ENCODE peak calls at places on chromosomes 6 and 20, in eight cellular contexts. A is islet precursor cell, T is omental fat pad, M is iPS DF 19.7, U is WTC11, B is amniotic epithelial cell, K is transverse colon, D is midbrain. R is an unnamed sample.

GRCh38 chr6:71489736-71490135 is 201.1 kb downstream of the OGFRL1 start:
- DNase-seq in A (peak; percentile 95), T (no peak), M (peak; percentile 33), U (peak; percentile 11), B (peak; percentile 98), K (no peak), D (no peak), R (no peak)

GRCh38 chr6:90083891-90084290 is 189.6 kb downstream of the GJA10 start:
- DNase-seq in A (no peak), T (no peak), M (no peak), U (no peak), B (no peak), K (no peak), D (no peak), R (no peak)

GRCh38 chr20:18577942-18578341 is 9.9 kb upstream of the DTD1 start:
- DNase-seq in A (no peak), T (no peak), M (no peak), U (no peak), B (no peak), K (no peak), D (no peak), R (no peak)

GRCh38 chr6:37967651-37968050 is 148.1 kb downstream of the ZFAND3 start:
- DNase-seq in A (no peak), T (no peak), M (no peak), U (no peak), B (no peak), K (no peak), D (no peak), R (no peak)

GRCh38 chr6:37956711-37957110 is 137.2 kb downstream of the ZFAND3 start:
- DNase-seq in A (no peak), T (no peak), M (no peak), U (no peak), B (no peak), K (no peak), D (no peak), R (no peak)

GRCh38 chr6:105886066-105886811 is 199.9 kb upstream of the PRDM1 start:
- DNase-seq in A (no peak), T (no peak), M (no peak), U (no peak), B (no peak), K (no peak), D (no peak), R (no peak)

GRCh38 chr6:166810864-166811263 is 145.5 kb downstream of the RNASET2 start:
- DNase-seq in A (no peak), T (no peak), M (no peak), U (no peak), B (no peak), K (no peak), D (no peak), R (no peak)

GRCh38 chr20:40192083-40192482 is 497.0 kb downstream of the MAFB start:
- DNase-seq in A (peak; percentile 55), T (no peak), M (no peak), U (no peak), B (no peak), K (no peak), D (no peak), R (no peak)

GRCh38 chr6:66861007-66861541 is 1154.0 kb upstream of the EYS start:
- DNase-seq in A (no peak), T (no peak), M (no peak), U (no peak), B (no peak), K (no peak), D (no peak), R (no peak)

GRCh38 chr6:137202078-137202477 is 17.1 kb downstream of the IFNGR1 start:
- DNase-seq in A (no peak), T (no peak), M (no peak), U (no peak), B (peak; percentile 17), K (no peak), D (peak; percentile 71), R (no peak)

GRCh38 chr6:145705561-145705960 is 29.8 kb downstream of the EPM2A start:
- DNase-seq in A (no peak), T (no peak), M (no peak), U (no peak), B (peak; percentile 75), K (no peak), D (no peak), R (no peak)

GRCh38 chr6:17167327-17167979 is 65.6 kb downstream of the STMND1 start:
- DNase-seq in A (peak; percentile 89), T (no peak), M (peak; percentile 63), U (peak; percentile 66), B (peak; percentile 17), K (peak; percentile 41), D (peak; percentile 23), R (no peak)

GRCh38 chr6:73608761-73609160 is 45.0 kb downstream of the SLC17A5 start:
- DNase-seq in A (no peak), T (no peak), M (no peak), U (no peak), B (no peak), K (no peak), D (no peak), R (no peak)

GRCh38 chr6:143675327-143675900 is 2.4 kb upstream of the PHACTR2 start:
- DNase-seq in A (no peak), T (no peak), M (no peak), U (no peak), B (no peak), K (no peak), D (no peak), R (no peak)

GRCh38 chr20:25308671-25309394 is 60.9 kb downstream of the PYGB start:
- DNase-seq in A (no peak), T (no peak), M (no peak), U (no peak), B (peak; percentile 86), K (no peak), D (no peak), R (no peak)

GRCh38 chr6:32845381-32845884 is 1.6 kb upstream of the PSMB8 start:
- DNase-seq in A (no peak), T (no peak), M (no peak), U (no peak), B (no peak), K (peak; percentile 45), D (peak; percentile 2), R (no peak)

GRCh38 chr20:61970357-61970756 is 95.3 kb downstream of the TAF4 start:
- DNase-seq in A (no peak), T (no peak), M (no peak), U (no peak), B (no peak), K (no peak), D (no peak), R (no peak)

GRCh38 chr6:43847741-43848630 is 78.0 kb downstream of the VEGFA start:
- DNase-seq in A (no peak), T (no peak), M (no peak), U (no peak), B (peak; percentile 57), K (no peak), D (no peak), R (no peak)

GRCh38 chr20:50165687-50166554 is 12.4 kb upstream of the PEDS1 start:
- DNase-seq in A (peak; percentile 100), T (peak; percentile 89), M (peak; percentile 93), U (peak; percentile 82), B (peak; percentile 100), K (peak; percentile 98), D (peak; percentile 31), R (peak; percentile 96)

GRCh38 chr20:51182571-51182970 is 159.7 kb upstream of the KCNG1 start:
- DNase-seq in A (peak; percentile 10), T (no peak), M (no peak), U (no peak), B (no peak), K (no peak), D (no peak), R (no peak)

GRCh38 chr6:157314705-157315321 is 8.5 kb downstream of the TMEM242 start:
- DNase-seq in A (no peak), T (no peak), M (no peak), U (no peak), B (peak; percentile 67), K (no peak), D (no peak), R (no peak)

GRCh38 chr6:44150317-44150917 is 8.2 kb upstream of the CAPN11 start:
- DNase-seq in A (no peak), T (no peak), M (no peak), U (no peak), B (no peak), K (no peak), D (no peak), R (no peak)

GRCh38 chr6:78599526-78599925 is 267.8 kb upstream of the IRAK1BP1 start:
- DNase-seq in A (no peak), T (no peak), M (no peak), U (no peak), B (no peak), K (no peak), D (no peak), R (no peak)

GRCh38 chr6:9848094-9848493 is 566.8 kb downstream of the TFAP2A start:
- DNase-seq in A (no peak), T (no peak), M (no peak), U (no peak), B (no peak), K (no peak), D (no peak), R (no peak)

GRCh38 chr20:34049389-34049788 is 55.7 kb downstream of the RALY start:
- DNase-seq in A (no peak), T (no peak), M (no peak), U (no peak), B (no peak), K (no peak), D (no peak), R (no peak)

GRCh38 chr20:52231230-52231746 is 39.7 kb upstream of the ZFP64 start:
- DNase-seq in A (no peak), T (no peak), M (no peak), U (no peak), B (no peak), K (no peak), D (no peak), R (no peak)

GRCh38 chr6:57221936-57222683 is at the start of gene RAB23:
- DNase-seq in A (peak; percentile 92), T (peak; percentile 54), M (no peak), U (peak; percentile 89), B (peak; percentile 67), K (peak; percentile 84), D (peak; percentile 90), R (peak; percentile 64)

GRCh38 chr20:50720582-50720981 is 10.8 kb upstream of the PARD6B start:
- DNase-seq in A (no peak), T (no peak), M (no peak), U (no peak), B (no peak), K (no peak), D (no peak), R (no peak)

GRCh38 chr6:161079566-161080262 is 88.1 kb downstream of the MAP3K4 start:
- DNase-seq in A (peak; percentile 62), T (no peak), M (no peak), U (no peak), B (peak; percentile 89), K (no peak), D (no peak), R (no peak)